ENCODE peak calls at places on chromosomes 2 and 18, in six cellular contexts. One of them, this sample, is unnamed.
A peak's percentile ranks its signal among the peaks of the same experiment; 100 is the strongest.

GRCh38 chr18:10751711-10752110 is 225.9 kb downstream of the NAPG start:
- DNase-seq in tibial nerve: no peak
- DNase-seq in GM12864: no peak
- DNase-seq in B cell: no peak
- DNase-seq in endothelial cell: no peak
- DNase-seq in dorsolateral prefrontal cortex: no peak
- DNase-seq in this sample: no peak

GRCh38 chr2:238994876-238995275 is 147.0 kb downstream of the TWIST2 start:
- DNase-seq in tibial nerve: no peak
- DNase-seq in endothelial cell: no peak
- DNase-seq in B cell: no peak
- DNase-seq in dorsolateral prefrontal cortex: no peak
- DNase-seq in GM12864: no peak
- DNase-seq in this sample: no peak

GRCh38 chr2:43179947-43180346 is 46.5 kb downstream of the ZFP36L2 start:
- DNase-seq in endothelial cell: no peak
- DNase-seq in dorsolateral prefrontal cortex: no peak
- DNase-seq in GM12864: no peak
- DNase-seq in B cell: no peak
- DNase-seq in tibial nerve: no peak
- DNase-seq in this sample: no peak

GRCh38 chr2:172169611-172170010 is 66.9 kb upstream of the DLX2 start:
- DNase-seq in tibial nerve: no peak
- DNase-seq in endothelial cell: no peak
- DNase-seq in GM12864: no peak
- DNase-seq in B cell: no peak
- DNase-seq in dorsolateral prefrontal cortex: no peak
- DNase-seq in this sample: no peak

GRCh38 chr2:169716938-169717690 is 16.5 kb upstream of the KLHL23 start:
- DNase-seq in endothelial cell: no peak
- DNase-seq in dorsolateral prefrontal cortex: no peak
- DNase-seq in tibial nerve: no peak
- DNase-seq in B cell: no peak
- DNase-seq in GM12864: no peak
- DNase-seq in this sample: no peak

GRCh38 chr2:234163510-234163909 is 113.0 kb downstream of the SPP2 start:
- DNase-seq in endothelial cell: no peak
- DNase-seq in GM12864: no peak
- DNase-seq in dorsolateral prefrontal cortex: no peak
- DNase-seq in tibial nerve: no peak
- DNase-seq in B cell: no peak
- DNase-seq in this sample: no peak

GRCh38 chr2:119476301-119477117 is 44.9 kb downstream of the TMEM37 start:
- DNase-seq in endothelial cell: peak; percentile 70
- DNase-seq in dorsolateral prefrontal cortex: peak; percentile 38
- DNase-seq in tibial nerve: no peak
- DNase-seq in B cell: peak; percentile 38
- DNase-seq in GM12864: no peak
- DNase-seq in this sample: no peak

GRCh38 chr2:209943776-209944175 is 58.7 kb upstream of the RPE start:
- DNase-seq in tibial nerve: no peak
- DNase-seq in endothelial cell: no peak
- DNase-seq in GM12864: no peak
- DNase-seq in dorsolateral prefrontal cortex: no peak
- DNase-seq in B cell: no peak
- DNase-seq in this sample: no peak

GRCh38 chr2:189802396-189802912 is 18.2 kb downstream of the PMS1 start:
- DNase-seq in GM12864: no peak
- DNase-seq in B cell: no peak
- DNase-seq in dorsolateral prefrontal cortex: no peak
- DNase-seq in tibial nerve: no peak
- DNase-seq in endothelial cell: no peak
- DNase-seq in this sample: no peak

GRCh38 chr18:36203360-36203895 is 16.1 kb downstream of the MOCOS start:
- DNase-seq in tibial nerve: no peak
- DNase-seq in GM12864: no peak
- DNase-seq in endothelial cell: no peak
- DNase-seq in B cell: no peak
- DNase-seq in dorsolateral prefrontal cortex: no peak
- DNase-seq in this sample: peak; percentile 18

GRCh38 chr2:27655155-27655951 is 8.1 kb downstream of the SUPT7L start:
- DNase-seq in GM12864: no peak
- DNase-seq in B cell: no peak
- DNase-seq in dorsolateral prefrontal cortex: no peak
- DNase-seq in tibial nerve: no peak
- DNase-seq in endothelial cell: no peak
- DNase-seq in this sample: no peak

GRCh38 chr2:23782647-23783046 is 144.3 kb downstream of the ATAD2B start:
- DNase-seq in B cell: no peak
- DNase-seq in endothelial cell: no peak
- DNase-seq in GM12864: no peak
- DNase-seq in dorsolateral prefrontal cortex: no peak
- DNase-seq in tibial nerve: no peak
- DNase-seq in this sample: no peak

GRCh38 chr2:135174802-135175093 is 122.7 kb downstream of the RAB3GAP1 start:
- DNase-seq in dorsolateral prefrontal cortex: peak; percentile 43
- DNase-seq in GM12864: no peak
- DNase-seq in endothelial cell: no peak
- DNase-seq in B cell: no peak
- DNase-seq in tibial nerve: no peak
- DNase-seq in this sample: no peak

GRCh38 chr2:114119846-114120348 is 230.0 kb downstream of the ACTR3 start:
- DNase-seq in GM12864: no peak
- DNase-seq in endothelial cell: no peak
- DNase-seq in tibial nerve: no peak
- DNase-seq in dorsolateral prefrontal cortex: no peak
- DNase-seq in B cell: no peak
- DNase-seq in this sample: no peak

GRCh38 chr2:25887624-25888242 is 9.4 kb upstream of the ASXL2 start:
- DNase-seq in endothelial cell: no peak
- DNase-seq in GM12864: no peak
- DNase-seq in tibial nerve: no peak
- DNase-seq in B cell: no peak
- DNase-seq in dorsolateral prefrontal cortex: no peak
- DNase-seq in this sample: no peak

GRCh38 chr2:181742908-181743722 is 62.8 kb upstream of the NEUROD1 start:
- DNase-seq in tibial nerve: no peak
- DNase-seq in dorsolateral prefrontal cortex: peak; percentile 42
- DNase-seq in GM12864: peak; percentile 12
- DNase-seq in endothelial cell: peak; percentile 17
- DNase-seq in B cell: no peak
- DNase-seq in this sample: no peak

GRCh38 chr18:22739789-22740188 is 193.3 kb upstream of the RBBP8 start:
- DNase-seq in dorsolateral prefrontal cortex: no peak
- DNase-seq in GM12864: no peak
- DNase-seq in endothelial cell: no peak
- DNase-seq in B cell: no peak
- DNase-seq in tibial nerve: no peak
- DNase-seq in this sample: no peak

GRCh38 chr2:241542278-241542605 is 16.3 kb upstream of the BOK start:
- DNase-seq in dorsolateral prefrontal cortex: no peak
- DNase-seq in tibial nerve: no peak
- DNase-seq in B cell: no peak
- DNase-seq in endothelial cell: no peak
- DNase-seq in GM12864: no peak
- DNase-seq in this sample: no peak

GRCh38 chr2:96832751-96833507 is 10.9 kb downstream of the ANKRD23 start:
- DNase-seq in dorsolateral prefrontal cortex: no peak
- DNase-seq in tibial nerve: no peak
- DNase-seq in endothelial cell: peak; percentile 60
- DNase-seq in GM12864: no peak
- DNase-seq in B cell: no peak
- DNase-seq in this sample: peak; percentile 80

GRCh38 chr18:63180971-63181376 is 138.6 kb downstream of the BCL2 start:
- DNase-seq in tibial nerve: no peak
- DNase-seq in endothelial cell: no peak
- DNase-seq in dorsolateral prefrontal cortex: no peak
- DNase-seq in B cell: no peak
- DNase-seq in GM12864: peak; percentile 85
- DNase-seq in this sample: no peak

GRCh38 chr18:37674570-37674969 is 109.0 kb upstream of the CELF4 start:
- DNase-seq in endothelial cell: no peak
- DNase-seq in dorsolateral prefrontal cortex: no peak
- DNase-seq in tibial nerve: no peak
- DNase-seq in B cell: no peak
- DNase-seq in GM12864: no peak
- DNase-seq in this sample: no peak

GRCh38 chr2:178265851-178266250 is 71.5 kb downstream of the OSBPL6 start:
- DNase-seq in tibial nerve: no peak
- DNase-seq in endothelial cell: no peak
- DNase-seq in GM12864: no peak
- DNase-seq in dorsolateral prefrontal cortex: no peak
- DNase-seq in B cell: no peak
- DNase-seq in this sample: no peak

GRCh38 chr2:13522096-13522495 is 805.4 kb downstream of the TRIB2 start:
- DNase-seq in endothelial cell: no peak
- DNase-seq in dorsolateral prefrontal cortex: no peak
- DNase-seq in B cell: no peak
- DNase-seq in tibial nerve: no peak
- DNase-seq in GM12864: no peak
- DNase-seq in this sample: no peak

GRCh38 chr2:1777792-1778191 is 33.5 kb upstream of the PXDN start:
- DNase-seq in tibial nerve: no peak
- DNase-seq in B cell: no peak
- DNase-seq in dorsolateral prefrontal cortex: no peak
- DNase-seq in GM12864: no peak
- DNase-seq in endothelial cell: no peak
- DNase-seq in this sample: no peak

GRCh38 chr2:158999458-158999857 is 31.0 kb downstream of the TANC1 start:
- DNase-seq in tibial nerve: no peak
- DNase-seq in B cell: no peak
- DNase-seq in GM12864: no peak
- DNase-seq in dorsolateral prefrontal cortex: no peak
- DNase-seq in endothelial cell: no peak
- DNase-seq in this sample: no peak

GRCh38 chr18:53795610-53796009 is 428.9 kb downstream of the MBD2 start:
- DNase-seq in endothelial cell: no peak
- DNase-seq in dorsolateral prefrontal cortex: no peak
- DNase-seq in GM12864: no peak
- DNase-seq in B cell: no peak
- DNase-seq in tibial nerve: no peak
- DNase-seq in this sample: no peak

GRCh38 chr2:100483892-100484291 is 13.6 kb downstream of the NMS start:
- DNase-seq in B cell: no peak
- DNase-seq in endothelial cell: no peak
- DNase-seq in dorsolateral prefrontal cortex: no peak
- DNase-seq in GM12864: no peak
- DNase-seq in tibial nerve: no peak
- DNase-seq in this sample: no peak

GRCh38 chr2:100484390-100484789 is 14.1 kb downstream of the NMS start:
- DNase-seq in tibial nerve: no peak
- DNase-seq in endothelial cell: no peak
- DNase-seq in GM12864: no peak
- DNase-seq in B cell: no peak
- DNase-seq in dorsolateral prefrontal cortex: no peak
- DNase-seq in this sample: no peak

DNA sequence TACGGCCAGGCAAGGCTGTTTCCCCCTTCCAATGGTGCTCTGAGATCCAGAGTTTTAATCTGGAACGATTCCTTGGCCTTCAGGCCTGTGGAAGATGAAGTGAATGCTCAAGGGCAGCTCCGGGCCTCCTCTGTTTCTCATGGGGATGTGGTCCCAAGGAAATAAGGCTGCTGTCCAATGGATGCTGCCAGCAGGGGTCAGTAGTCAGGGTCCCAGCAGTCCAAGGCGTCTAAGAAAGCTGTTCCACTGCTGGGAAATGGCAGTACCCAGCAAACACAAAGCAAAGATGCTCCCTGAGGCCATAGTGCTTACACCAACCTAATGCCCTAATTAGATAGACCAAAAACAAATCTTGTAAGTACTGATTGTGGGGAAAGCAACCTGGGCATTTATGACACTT is 12.5 kb downstream of the NMS start:
- DNase-seq in GM12864: no peak
- DNase-seq in tibial nerve: no peak
- DNase-seq in dorsolateral prefrontal cortex: no peak
- DNase-seq in B cell: no peak
- DNase-seq in endothelial cell: no peak
- DNase-seq in this sample: no peak
- TF ChIP-seq CTCF in GM12864: peak; percentile 40
- TF ChIP-seq CTCF in tibial nerve: no peak
- TF ChIP-seq CTCF in dorsolateral prefrontal cortex: no peak
- TF ChIP-seq CTCF in B cell: no peak
- TF ChIP-seq CTCF in endothelial cell: no peak
- TF ChIP-seq CTCF in this sample: peak; percentile 35

DNA sequence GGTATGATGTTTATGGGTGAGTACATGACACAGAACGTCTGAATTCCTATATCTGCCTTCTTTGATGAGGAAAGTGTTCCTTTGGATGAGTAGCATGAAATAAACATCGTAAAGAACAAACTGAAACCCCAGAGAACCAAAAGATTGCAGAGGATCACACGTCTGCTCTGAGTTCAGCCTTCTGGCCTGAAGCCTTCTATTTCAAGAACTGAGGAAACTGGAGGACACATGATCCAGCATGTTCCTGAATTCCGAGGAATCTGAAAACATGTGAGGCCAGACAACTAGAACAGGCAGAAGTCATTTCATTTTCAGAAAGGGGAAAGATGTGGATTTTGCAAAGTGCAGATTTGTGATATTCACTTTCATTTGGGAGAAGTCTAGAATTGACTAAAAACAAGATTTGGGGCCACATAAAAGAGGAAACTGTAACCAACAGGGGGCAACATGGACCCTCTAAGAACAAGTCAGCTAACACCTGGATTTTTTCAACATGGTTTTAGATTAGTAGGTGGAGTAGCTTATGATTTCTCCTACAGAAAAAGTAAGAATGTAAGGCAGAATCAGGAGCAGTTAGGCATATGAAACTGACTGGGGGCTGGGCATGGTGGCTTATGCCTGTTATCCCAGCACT is 8.3 kb downstream of the SULT6B1 start:
- DNase-seq in endothelial cell: no peak
- DNase-seq in tibial nerve: no peak
- DNase-seq in GM12864: no peak
- DNase-seq in B cell: no peak
- DNase-seq in dorsolateral prefrontal cortex: no peak
- DNase-seq in this sample: no peak
- TF ChIP-seq CTCF in endothelial cell: no peak
- TF ChIP-seq CTCF in tibial nerve: no peak
- TF ChIP-seq CTCF in GM12864: no peak
- TF ChIP-seq CTCF in B cell: no peak
- TF ChIP-seq CTCF in dorsolateral prefrontal cortex: no peak
- TF ChIP-seq CTCF in this sample: no peak

GRCh38 chr18:57267368-57267767 is 85.0 kb upstream of the ST8SIA3 start:
- DNase-seq in tibial nerve: no peak
- DNase-seq in GM12864: no peak
- DNase-seq in B cell: no peak
- DNase-seq in endothelial cell: no peak
- DNase-seq in dorsolateral prefrontal cortex: no peak
- DNase-seq in this sample: no peak
- TF ChIP-seq CTCF in tibial nerve: no peak
- TF ChIP-seq CTCF in GM12864: no peak
- TF ChIP-seq CTCF in B cell: no peak
- TF ChIP-seq CTCF in endothelial cell: no peak
- TF ChIP-seq CTCF in dorsolateral prefrontal cortex: no peak
- TF ChIP-seq CTCF in this sample: no peak

DNA sequence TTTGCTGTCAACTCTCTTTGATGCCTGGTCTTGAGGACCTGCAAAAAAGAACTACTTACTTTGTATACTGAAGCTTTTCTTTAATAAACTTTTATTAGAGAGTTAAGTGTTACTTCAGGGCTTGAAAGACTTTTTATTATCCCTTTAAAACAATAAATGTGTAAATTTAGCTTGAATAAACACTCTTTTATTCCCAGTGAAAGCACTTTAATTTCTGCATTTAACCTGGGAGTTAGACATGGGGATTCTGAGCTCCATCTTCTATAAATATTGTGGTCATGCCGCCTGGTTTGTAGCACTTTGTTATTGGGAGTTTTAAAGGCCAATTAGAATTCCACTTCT is 17.8 kb upstream of the E2F6 start:
- DNase-seq in GM12864: no peak
- DNase-seq in B cell: no peak
- DNase-seq in dorsolateral prefrontal cortex: no peak
- DNase-seq in endothelial cell: no peak
- DNase-seq in tibial nerve: no peak
- DNase-seq in this sample: no peak
- TF ChIP-seq CTCF in GM12864: no peak
- TF ChIP-seq CTCF in B cell: no peak
- TF ChIP-seq CTCF in dorsolateral prefrontal cortex: no peak
- TF ChIP-seq CTCF in endothelial cell: no peak
- TF ChIP-seq CTCF in tibial nerve: no peak
- TF ChIP-seq CTCF in this sample: no peak